ENCODE peak calls at places on chromosomes 7 and 10, in six cellular contexts. O is mesendoderm; J is CD8-positive, alpha-beta T cell; K is fibroblast of lung; L is cardiac muscle cell; R is psoas muscle. F is an unnamed sample.

GRCh38 chr7:24943096-24943948 is 36.7 kb downstream of the OSBPL3 start:
- DNase-seq in O (no peak), R (no peak), K (no peak), L (no peak), J (no peak), F (no peak)

GRCh38 chr7:80410081-80410480 is 101.8 kb downstream of the GNAT3 start:
- DNase-seq in K (no peak), J (no peak), L (peak; percentile 6), O (no peak), R (no peak), F (no peak)

GRCh38 chr7:139827042-139827441 is 2.0 kb upstream of the TBXAS1 start:
- DNase-seq in R (no peak), O (peak; percentile 38), K (no peak), L (no peak), J (no peak), F (no peak)

GRCh38 chr7:2099036-2099957 is 133.4 kb downstream of the MAD1L1 start:
- DNase-seq in L (peak; percentile 23), R (no peak), J (peak; percentile 58), K (no peak), O (no peak), F (peak; percentile 81)

GRCh38 chr7:24755541-24756416 is 1.5 kb downstream of the GSDME start:
- DNase-seq in O (no peak), L (no peak), R (no peak), J (no peak), K (peak; percentile 58), F (no peak)

GRCh38 chr7:93178213-93178612 is 30.0 kb upstream of the SAMD9L start:
- DNase-seq in R (no peak), K (peak; percentile 45), O (no peak), J (no peak), L (peak; percentile 41), F (no peak)

GRCh38 chr10:72107325-72108003 is 19.1 kb upstream of the SPOCK2 start:
- DNase-seq in J (no peak), O (peak; percentile 14), K (no peak), R (no peak), L (no peak), F (no peak)

GRCh38 chr10:80357000-80357803 is 621 bp downstream of the DYDC2 start:
- DNase-seq in R (no peak), K (no peak), L (peak; percentile 2), O (peak; percentile 73), J (peak; percentile 23), F (no peak)

GRCh38 chr10:36172054-36172531 is 530.0 kb upstream of the FZD8 start:
- DNase-seq in K (peak; percentile 57), R (no peak), L (peak; percentile 79), J (no peak), O (no peak), F (no peak)

GRCh38 chr7:1809601-1810258 is 139.7 kb downstream of the ELFN1 start:
- DNase-seq in L (no peak), K (no peak), R (no peak), O (no peak), J (no peak), F (no peak)

GRCh38 chr7:28774529-28775057 is 183.5 kb downstream of the TRIL start:
- DNase-seq in O (no peak), L (no peak), K (peak; percentile 32), J (no peak), R (no peak), F (no peak)

GRCh38 chr7:75567948-75568595 is 76.0 kb downstream of the SPDYE5 start:
- DNase-seq in O (no peak), L (no peak), J (no peak), R (peak; percentile 21), K (no peak), F (no peak)

GRCh38 chr7:98944386-98944785 is 66.1 kb downstream of the TRRAP start:
- DNase-seq in O (no peak), J (no peak), R (no peak), L (no peak), K (no peak), F (no peak)

GRCh38 chr10:49243139-49243538 is 54.9 kb upstream of the TMEM273 start:
- DNase-seq in J (no peak), K (no peak), O (no peak), R (no peak), L (no peak), F (no peak)

GRCh38 chr7:148151778-148152177 is 438.8 kb upstream of the C7orf33 start:
- DNase-seq in O (peak; percentile 17), L (no peak), R (no peak), K (no peak), J (no peak), F (no peak)

GRCh38 chr10:131571845-131572244 is 260.3 kb upstream of the TCERG1L start:
- DNase-seq in L (no peak), K (no peak), J (no peak), O (no peak), R (no peak), F (no peak)

GRCh38 chr7:16203065-16203464 is 218.3 kb downstream of the CRPPA start:
- DNase-seq in O (no peak), K (no peak), L (no peak), R (no peak), J (no peak), F (no peak)

GRCh38 chr10:26790596-26790995 is 70.2 kb downstream of the ABI1 start:
- DNase-seq in K (no peak), R (no peak), J (no peak), O (no peak), L (no peak), F (no peak)

GRCh38 chr7:96579101-96579500 is 130.5 kb downstream of the SEM1 start:
- DNase-seq in R (no peak), J (no peak), K (no peak), L (no peak), O (no peak), F (no peak)

GRCh38 chr10:44352316-44353127 is 32.4 kb downstream of the CXCL12 start:
- DNase-seq in L (peak; percentile 87), R (peak; percentile 79), K (peak; percentile 74), J (no peak), O (peak; percentile 84), F (no peak)

GRCh38 chr7:99125505-99125865 is 18.4 kb downstream of the SMURF1 start:
- DNase-seq in K (no peak), O (peak; percentile 26), R (no peak), J (no peak), L (no peak), F (no peak)

GRCh38 chr10:70459771-70460490 is 18.4 kb upstream of the NODAL start:
- DNase-seq in K (no peak), R (no peak), J (no peak), L (no peak), O (no peak), F (no peak)
- H3K4me1 ChIP-seq in K (peaks cover 2% of the 10 kb centered on the region), R (no peaks in the 10 kb centered on the region), J (peaks cover 11% of the 10 kb centered on the region), L (peaks cover 5% of the 10 kb centered on the region), O (peaks cover 16% of the 10 kb centered on the region), F (peaks cover 31% of the 10 kb centered on the region)

DNA sequence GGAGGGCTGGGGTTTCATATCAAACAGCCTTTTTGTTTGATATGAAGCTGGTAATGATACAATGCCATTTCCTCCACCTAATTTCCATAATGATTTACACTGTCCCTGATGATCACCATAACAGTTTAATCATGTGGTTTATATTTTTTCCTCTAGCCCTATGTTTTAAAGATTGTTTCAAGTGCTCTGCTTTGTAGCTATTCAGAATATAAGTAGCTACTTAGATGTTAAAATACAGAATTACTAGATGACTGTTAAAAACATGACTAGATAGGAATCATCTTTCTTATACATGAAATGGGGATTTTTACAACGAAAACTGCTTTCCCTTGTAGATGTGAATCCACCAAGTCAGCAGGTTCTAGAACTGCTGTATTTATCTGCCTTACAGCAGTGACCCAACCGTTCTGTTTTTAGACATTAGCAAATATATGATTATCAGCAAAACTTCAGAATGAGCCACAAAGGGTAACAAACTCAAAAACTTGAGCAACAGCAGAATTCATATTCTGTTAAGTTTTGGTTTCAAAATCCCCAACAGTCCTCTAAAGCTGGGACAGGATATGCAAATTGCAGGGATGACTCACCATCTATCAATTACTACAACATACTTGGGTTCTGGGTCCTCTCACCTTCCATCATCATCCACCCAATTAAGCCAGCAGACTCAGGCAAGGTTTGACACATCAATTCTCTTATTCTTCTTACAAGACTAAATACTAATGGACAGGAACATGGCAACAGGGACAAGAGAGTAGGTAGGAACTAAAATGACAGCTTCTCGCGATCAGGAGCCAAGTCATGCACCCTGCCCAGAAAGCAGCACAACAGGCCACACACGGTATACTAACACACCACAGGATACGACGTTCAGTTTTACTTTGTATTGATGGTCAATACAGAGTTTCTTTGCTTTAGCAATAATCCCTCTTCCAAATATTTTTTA is 83.9 kb downstream of the PIP4K2A start:
- DNase-seq in K (peak; percentile 77), J (peak; percentile 53), O (peak; percentile 85), R (no peak), L (peak; percentile 67), F (no peak)
- H3K4me1 ChIP-seq in K (peaks cover 18% of the 10 kb centered on the region), J (peaks cover 96% of the 10 kb centered on the region), O (peaks cover 3% of the 10 kb centered on the region), R (peaks cover 6% of the 10 kb centered on the region), L (peaks cover 18% of the 10 kb centered on the region), F (peaks cover 14% of the 10 kb centered on the region)

GRCh38 chr7:45088821-45089313 is at the start of gene NACAD:
- DNase-seq in J (peak; percentile 42), R (peak; percentile 75), L (peak; percentile 25), O (peak; percentile 37), K (no peak), F (peak; percentile 92)

GRCh38 chr7:45089314-45089891 is 634 bp upstream of the NACAD start:
- DNase-seq in J (peak; percentile 73), R (peak; percentile 70), O (peak; percentile 90), K (peak; percentile 50), L (peak; percentile 57), F (no peak)

GRCh38 chr7:45092100-45092930 is 3.5 kb upstream of the NACAD start:
- DNase-seq in L (no peak), R (no peak), K (peak; percentile 8), J (no peak), O (peak; percentile 69), F (no peak)

GRCh38 chr7:45088146-45088701 is 545 bp downstream of the NACAD start:
- DNase-seq in K (no peak), L (no peak), O (no peak), R (peak; percentile 55), J (no peak), F (no peak)

DNA sequence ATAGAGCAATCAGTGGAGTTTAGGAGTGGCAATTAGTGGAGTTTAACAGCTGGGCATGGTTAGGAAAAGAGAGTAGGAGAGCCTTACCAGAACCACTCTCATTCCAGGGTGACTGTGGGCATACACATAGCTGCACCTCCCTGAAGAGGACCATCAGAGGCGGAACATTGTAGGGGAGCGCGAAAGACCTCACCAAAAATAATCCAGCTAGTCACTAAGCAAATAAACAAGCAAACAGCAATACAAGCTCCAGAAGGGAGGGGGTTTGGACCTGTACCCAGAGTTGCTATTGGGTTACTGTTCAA is 4.1 kb upstream of the NACAD start:
- DNase-seq in J (no peak), O (no peak), L (no peak), K (no peak), R (peak; percentile 12), F (no peak)
- H3K4me1 ChIP-seq in J (peaks cover 7% of the 10 kb centered on the region), O (no peaks in the 10 kb centered on the region), L (no peaks in the 10 kb centered on the region), K (no peaks in the 10 kb centered on the region), R (no peaks in the 10 kb centered on the region), F (peaks cover 11% of the 10 kb centered on the region)

DNA sequence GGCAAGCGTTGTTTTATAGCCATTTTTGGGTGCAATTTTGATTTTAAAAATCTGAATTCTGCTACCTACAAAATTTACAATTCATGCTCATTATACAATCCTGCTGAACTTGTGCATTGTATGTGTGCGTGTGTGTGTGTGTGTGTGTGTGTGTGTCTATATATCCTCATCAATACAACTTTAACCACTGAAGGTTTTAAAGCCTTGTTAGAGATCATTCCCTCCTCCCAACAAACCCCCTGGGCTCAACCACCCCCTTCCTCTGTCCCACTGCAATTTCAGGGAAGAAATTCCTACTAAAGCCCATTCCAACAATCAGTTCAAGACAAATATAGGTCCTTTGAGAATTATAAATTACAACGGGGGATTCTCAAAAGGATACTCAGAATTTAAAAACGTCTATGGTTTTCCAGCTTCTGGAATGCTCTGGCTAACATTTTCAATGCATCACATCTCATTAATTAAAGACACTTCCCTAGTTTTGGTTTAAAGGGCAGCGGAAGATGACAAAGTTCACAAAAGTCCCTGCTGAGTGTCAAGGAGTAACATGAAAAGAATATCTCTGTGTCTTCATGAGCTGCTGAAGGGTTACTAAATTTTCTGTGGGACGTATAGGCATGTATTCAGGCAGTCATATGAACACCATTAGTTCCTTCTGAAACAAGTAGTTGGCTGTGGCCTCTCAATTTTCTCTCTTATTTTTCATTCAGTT is 862 bp upstream of the SEMA3A start:
- DNase-seq in R (no peak), L (no peak), K (peak; percentile 53), J (no peak), O (peak; percentile 30), F (no peak)
- H3K4me1 ChIP-seq in R (no peaks in the 10 kb centered on the region), L (peaks cover 14% of the 10 kb centered on the region), K (no peaks in the 10 kb centered on the region), J (peaks cover 7% of the 10 kb centered on the region), O (peaks cover 2% of the 10 kb centered on the region), F (no peaks in the 10 kb centered on the region)